ENCODE peak calls at places on chromosomes 6 and 20, in nine cellular contexts. D is type B pancreatic cell, I is choroid plexus epithelial cell, W is mammary epithelial cell, Q is ascending aorta, T is IMR-90, Z is GM10248, X is sigmoid colon, M is fibroblast of lung. N is an unnamed sample.

GRCh38 chr6:70310063-70310694 is 7.3 kb upstream of the COL9A1 start:
- DNase-seq in D (no peak), I (peak), W (peak), Q (no peak), T (peak), Z (no peak), X (no peak), M (peak), N (no peak)

GRCh38 chr6:151485616-151486015 is 8.2 kb upstream of the CCDC170 start:
- DNase-seq in D (no peak), I (no peak), W (peak), Q (no peak), T (peak), Z (no peak), X (no peak), M (peak), N (no peak)

GRCh38 chr6:113364781-113365545 is 492.2 kb upstream of the MARCKS start:
- DNase-seq in D (no peak), I (peak), W (peak), Q (no peak), T (peak), Z (no peak), X (no peak), M (peak), N (no peak)

GRCh38 chr20:63574156-63574828 is at the start of gene HELZ2:
- DNase-seq in D (no peak), I (peak), W (peak), Q (peak), T (peak), Z (peak), X (peak), M (peak), N (no peak)

GRCh38 chr20:44204156-44204831 is 6.3 kb downstream of the OSER1 start:
- DNase-seq in D (no peak), I (peak), W (peak), Q (no peak), T (peak), Z (no peak), X (no peak), M (peak), N (no peak)

GRCh38 chr20:24488800-24489175 is 19.4 kb downstream of the SYNDIG1 start:
- DNase-seq in D (no peak), I (no peak), W (no peak), Q (no peak), T (no peak), Z (no peak), X (no peak), M (no peak), N (no peak)

GRCh38 chr6:89986650-89987074 is 92.4 kb downstream of the GJA10 start:
- DNase-seq in D (no peak), I (peak), W (no peak), Q (no peak), T (peak), Z (no peak), X (no peak), M (peak), N (no peak)

GRCh38 chr20:7003598-7003997 is 236.1 kb downstream of the BMP2 start:
- DNase-seq in D (no peak), I (peak), W (peak), Q (no peak), T (no peak), Z (no peak), X (no peak), M (peak), N (no peak)

GRCh38 chr6:9948600-9949138 is 466.2 kb downstream of the TFAP2A start:
- DNase-seq in D (no peak), I (no peak), W (no peak), Q (no peak), T (no peak), Z (no peak), X (no peak), M (no peak), N (no peak)

GRCh38 chr6:49556429-49556837 is 6.0 kb downstream of the C6orf141 start:
- DNase-seq in D (no peak), I (peak), W (peak), Q (no peak), T (peak), Z (no peak), X (no peak), M (peak), N (no peak)

GRCh38 chr6:159594106-159594749 is 98.8 kb downstream of the SOD2 start:
- DNase-seq in D (no peak), I (peak), W (peak), Q (no peak), T (peak), Z (no peak), X (no peak), M (peak), N (no peak)

GRCh38 chr6:121619013-121619412 is 183.6 kb downstream of the GJA1 start:
- DNase-seq in D (no peak), I (no peak), W (no peak), Q (no peak), T (no peak), Z (no peak), X (no peak), M (no peak), N (no peak)

GRCh38 chr6:68069921-68070709 is 565.0 kb upstream of the ADGRB3 start:
- DNase-seq in D (no peak), I (no peak), W (no peak), Q (no peak), T (no peak), Z (no peak), X (no peak), M (no peak), N (no peak)

GRCh38 chr6:26311385-26312095 is 53.5 kb upstream of the BTN3A2 start:
- DNase-seq in D (no peak), I (peak), W (peak), Q (no peak), T (peak), Z (no peak), X (no peak), M (peak), N (no peak)

GRCh38 chr6:144896296-144896695 is 611.2 kb downstream of the UTRN start:
- DNase-seq in D (no peak), I (no peak), W (no peak), Q (no peak), T (no peak), Z (no peak), X (no peak), M (no peak), N (no peak)

GRCh38 chr6:73394577-73395354 is at the start of gene DDX43:
- DNase-seq in D (no peak), I (peak), W (no peak), Q (peak), T (no peak), Z (no peak), X (peak), M (peak), N (no peak)

GRCh38 chr6:118903134-118903533 is 9.2 kb downstream of the ASF1A start:
- DNase-seq in D (no peak), I (no peak), W (no peak), Q (no peak), T (no peak), Z (no peak), X (no peak), M (no peak), N (no peak)

DNA sequence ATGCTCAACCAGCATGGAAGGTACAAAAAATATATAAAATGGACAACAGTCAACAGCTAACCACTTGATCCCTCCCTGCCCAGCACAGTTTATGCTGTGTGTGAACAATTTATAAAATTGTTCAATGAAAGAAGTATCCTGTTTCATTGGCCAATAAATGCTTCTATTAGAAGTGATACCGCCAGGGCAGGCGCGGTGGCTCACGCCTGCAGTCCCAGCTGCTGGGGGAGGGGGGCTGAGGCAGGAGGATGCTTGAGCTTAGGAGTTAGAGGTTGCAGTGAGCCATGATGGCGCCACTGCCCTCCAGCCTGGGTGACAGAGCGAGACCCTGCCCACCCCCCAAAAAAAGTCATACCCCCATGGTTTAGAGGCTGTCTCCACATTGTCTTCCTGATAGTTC is 4.6 kb downstream of the AGPAT4 start:
- DNase-seq in D (no peak), I (no peak), W (no peak), Q (no peak), T (no peak), Z (no peak), X (peak), M (no peak), N (no peak)
- TF ChIP-seq CTCF in D (no peak), I (no peak), W (no peak), Q (no peak), T (no peak), Z (no peak), X (no peak), M (no peak), N (no peak)

DNA sequence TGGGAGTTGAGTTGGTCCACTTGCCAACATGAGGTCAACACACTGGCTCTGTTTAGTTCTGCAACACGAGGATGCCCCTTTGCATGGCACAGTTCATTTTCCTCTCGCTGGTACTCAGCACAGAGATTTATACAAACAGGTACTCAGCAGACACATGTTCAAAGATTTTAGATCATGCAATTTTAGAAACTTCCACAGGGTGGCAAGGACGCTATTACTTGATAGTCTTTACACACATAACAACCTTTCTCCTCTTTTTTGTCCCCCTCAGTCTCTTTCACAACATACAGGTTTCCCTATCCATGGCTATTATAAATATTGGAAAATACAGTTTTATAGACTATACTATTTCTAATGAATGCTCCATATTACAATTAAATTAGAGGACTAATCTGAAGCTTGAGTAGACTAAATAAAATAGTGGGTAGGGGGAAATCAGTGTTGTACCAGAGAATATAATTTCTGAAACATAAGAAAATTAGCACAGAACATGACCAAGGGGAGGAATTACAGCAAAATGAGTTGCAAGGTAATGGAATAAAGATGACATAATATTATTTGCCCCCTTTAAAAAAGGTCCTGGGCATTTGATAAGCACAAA is 331.8 kb upstream of the BTBD3 start:
- DNase-seq in D (no peak), I (peak), W (peak), Q (no peak), T (peak), Z (no peak), X (no peak), M (peak), N (no peak)
- TF ChIP-seq CTCF in D (peak), I (peak), W (peak), Q (no peak), T (peak), Z (no peak), X (no peak), M (peak), N (no peak)

GRCh38 chr6:71886184-71887005 is at the start of gene RIMS1:
- DNase-seq in D (peak), I (peak), W (no peak), Q (no peak), T (no peak), Z (peak), X (peak), M (peak), N (no peak)
- TF ChIP-seq CTCF in D (peak), I (peak), W (no peak), Q (no peak), T (peak), Z (peak), X (no peak), M (peak), N (no peak)

GRCh38 chr20:40648505-40649072 is 40.4 kb downstream of the MAFB start:
- DNase-seq in D (no peak), I (no peak), W (no peak), Q (no peak), T (no peak), Z (no peak), X (no peak), M (no peak), N (no peak)
- TF ChIP-seq CTCF in D (no peak), I (no peak), W (no peak), Q (no peak), T (no peak), Z (no peak), X (no peak), M (no peak), N (no peak)

GRCh38 chr20:58210398-58210747 is 18.1 kb downstream of the ANKRD60 start:
- DNase-seq in D (no peak), I (no peak), W (no peak), Q (no peak), T (no peak), Z (no peak), X (no peak), M (no peak), N (no peak)

GRCh38 chr20:58208944-58209343 is 19.5 kb downstream of the ANKRD60 start:
- DNase-seq in D (no peak), I (no peak), W (no peak), Q (no peak), T (no peak), Z (no peak), X (no peak), M (no peak), N (no peak)

GRCh38 chr20:58213112-58213511 is 15.3 kb downstream of the ANKRD60 start:
- DNase-seq in D (no peak), I (peak), W (no peak), Q (no peak), T (no peak), Z (no peak), X (no peak), M (peak), N (no peak)

GRCh38 chr20:58212636-58213035 is 15.8 kb downstream of the ANKRD60 start:
- DNase-seq in D (no peak), I (no peak), W (no peak), Q (no peak), T (no peak), Z (no peak), X (no peak), M (no peak), N (no peak)

GRCh38 chr20:58209652-58210397 is 18.6 kb downstream of the ANKRD60 start:
- DNase-seq in D (peak), I (peak), W (peak), Q (peak), T (peak), Z (peak), X (peak), M (peak), N (peak)
- TF ChIP-seq CTCF in D (peak), I (peak), W (peak), Q (peak), T (peak), Z (peak), X (peak), M (peak), N (no peak)

GRCh38 chr6:167838207-167838748 is 11.6 kb downstream of the AFDN start:
- DNase-seq in D (no peak), I (no peak), W (no peak), Q (no peak), T (no peak), Z (no peak), X (no peak), M (no peak), N (no peak)

GRCh38 chr6:167840160-167840525 is 13.4 kb downstream of the AFDN start:
- DNase-seq in D (no peak), I (no peak), W (no peak), Q (no peak), T (no peak), Z (no peak), X (no peak), M (no peak), N (no peak)

GRCh38 chr6:167839343-167839742 is 12.6 kb downstream of the AFDN start:
- DNase-seq in D (no peak), I (peak), W (no peak), Q (no peak), T (no peak), Z (no peak), X (no peak), M (no peak), N (no peak)

GRCh38 chr6:167840526-167841179 is 13.9 kb downstream of the AFDN start:
- DNase-seq in D (no peak), I (no peak), W (no peak), Q (no peak), T (no peak), Z (no peak), X (no peak), M (no peak), N (no peak)

DNA sequence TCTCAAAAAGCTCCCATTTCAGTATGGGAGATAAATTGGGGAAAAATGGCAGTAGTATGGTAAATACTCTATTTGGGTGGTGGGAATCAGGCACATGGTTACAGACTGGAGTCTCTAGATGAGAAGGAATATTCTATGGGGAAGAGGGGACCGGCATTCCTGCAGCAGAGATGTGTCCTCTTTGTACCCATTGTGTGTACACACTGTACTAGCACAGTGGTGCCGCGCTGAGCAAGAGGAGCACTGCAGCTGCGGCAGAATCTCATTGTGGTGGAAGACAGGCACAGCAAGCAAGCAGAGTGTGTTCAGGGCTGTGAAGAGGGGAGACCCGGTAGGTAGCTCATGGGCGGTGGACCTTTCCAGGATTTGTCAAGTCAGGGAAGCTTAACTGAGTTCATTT is 13.0 kb downstream of the AFDN start:
- DNase-seq in D (no peak), I (no peak), W (no peak), Q (no peak), T (no peak), Z (no peak), X (no peak), M (no peak), N (no peak)
- TF ChIP-seq CTCF in D (no peak), I (no peak), W (no peak), Q (no peak), T (no peak), Z (no peak), X (no peak), M (no peak), N (no peak)

DNA sequence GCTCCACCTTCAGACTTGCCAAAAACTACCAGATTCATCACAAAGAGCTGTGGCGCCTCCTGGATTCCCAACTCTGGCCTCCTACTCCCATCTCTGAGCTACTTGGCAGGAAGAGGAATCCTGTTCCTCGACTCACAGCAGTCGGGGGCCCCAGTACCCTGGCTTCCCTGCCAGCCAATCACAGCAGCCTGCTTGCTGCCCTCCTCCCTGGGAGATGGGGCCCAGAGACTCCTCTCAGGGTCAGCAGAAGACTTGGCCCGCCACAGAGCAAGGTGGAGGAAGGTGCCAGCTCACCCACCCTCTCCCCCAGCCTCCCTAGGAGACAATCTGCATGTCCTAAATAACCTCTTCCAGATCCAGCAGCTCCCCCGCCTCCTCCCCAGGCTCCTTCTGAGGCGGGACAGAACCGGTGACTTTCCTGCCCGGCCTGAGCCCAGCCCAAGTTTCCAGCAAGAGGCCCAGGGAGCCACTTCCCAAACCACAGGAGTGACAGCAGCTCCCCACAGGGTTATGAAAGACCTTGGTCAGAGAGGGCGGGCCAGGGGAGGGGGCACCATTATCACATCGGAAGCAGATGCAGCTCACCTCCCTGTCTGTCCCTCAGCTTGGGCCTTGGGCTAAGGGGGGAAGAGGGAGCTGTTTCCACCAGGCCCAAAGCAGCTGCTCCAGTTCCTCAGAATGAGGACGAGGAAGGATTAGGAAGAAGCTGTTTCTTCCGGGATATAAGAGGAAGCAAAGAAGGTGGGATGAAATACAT is 2.3 kb downstream of the CCND3 start:
- DNase-seq in D (no peak), I (peak), W (no peak), Q (peak), T (peak), Z (no peak), X (peak), M (peak), N (peak)
- TF ChIP-seq CTCF in D (no peak), I (no peak), W (no peak), Q (no peak), T (peak), Z (no peak), X (no peak), M (no peak), N (no peak)

DNA sequence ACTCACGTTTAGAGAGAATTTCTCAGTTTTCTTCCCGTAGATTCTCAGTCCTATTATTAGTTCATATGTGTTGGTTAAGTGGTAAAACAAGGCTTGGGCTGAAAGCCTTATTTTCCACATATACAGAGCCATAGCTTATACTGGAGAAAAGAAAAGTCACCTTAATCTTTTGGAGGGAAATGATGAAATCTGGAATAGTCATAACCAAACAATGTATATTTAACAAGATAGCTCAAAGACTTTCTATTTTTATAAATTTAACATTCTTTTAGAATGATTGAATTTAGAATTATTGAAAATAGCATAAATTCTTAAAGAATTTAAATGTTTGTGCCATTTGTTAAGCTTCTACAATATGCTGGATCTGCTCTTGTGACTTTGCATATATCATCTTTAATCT is 85.8 kb downstream of the CDKAL1 start:
- DNase-seq in D (no peak), I (peak), W (no peak), Q (no peak), T (peak), Z (no peak), X (no peak), M (peak), N (no peak)
- TF ChIP-seq CTCF in D (no peak), I (no peak), W (no peak), Q (no peak), T (no peak), Z (no peak), X (no peak), M (no peak), N (no peak)

DNA sequence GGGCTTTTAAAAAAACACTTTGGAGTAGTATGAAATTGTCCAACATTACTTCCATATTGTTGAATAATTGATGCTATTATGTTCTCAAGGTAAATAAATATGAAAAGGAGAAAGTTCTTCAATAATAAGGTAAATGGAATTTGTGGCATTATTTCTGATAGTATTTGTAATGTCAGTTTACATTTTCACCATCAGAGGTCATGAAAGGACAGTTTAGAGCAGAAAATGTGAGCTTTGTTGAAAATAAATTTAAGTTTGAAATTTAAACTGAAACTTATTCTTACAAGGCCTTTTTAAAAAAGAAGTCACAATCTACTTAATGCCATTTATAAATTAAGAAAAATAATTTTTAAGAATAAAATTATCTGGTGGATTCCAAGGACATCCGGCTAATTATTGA is 15.8 kb upstream of the CEP162 start:
- DNase-seq in D (no peak), I (peak), W (no peak), Q (no peak), T (no peak), Z (no peak), X (no peak), M (no peak), N (no peak)
- TF ChIP-seq CTCF in D (peak), I (no peak), W (no peak), Q (no peak), T (no peak), Z (no peak), X (no peak), M (no peak), N (no peak)

DNA sequence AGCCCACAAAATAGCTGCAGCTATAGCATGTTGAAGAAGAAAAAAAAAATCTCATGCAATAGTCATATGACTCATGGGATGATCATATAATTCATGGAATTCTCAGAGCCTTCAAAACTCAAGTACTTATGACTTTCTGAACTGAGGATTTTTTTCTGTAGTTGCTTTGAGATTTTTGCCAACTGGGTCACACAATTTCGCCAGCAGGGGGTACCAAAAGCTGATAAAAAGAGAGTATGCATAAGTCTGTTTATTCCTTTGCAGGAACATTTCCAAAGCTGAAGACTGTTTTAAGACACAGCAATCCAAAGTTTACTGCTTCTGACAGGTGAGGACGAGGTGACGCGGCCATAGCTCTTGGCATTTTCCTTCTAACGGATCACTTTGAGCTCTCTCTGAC is 586.1 kb upstream of the CHD6 start:
- DNase-seq in D (no peak), I (no peak), W (no peak), Q (no peak), T (no peak), Z (no peak), X (no peak), M (no peak), N (no peak)
- TF ChIP-seq CTCF in D (peak), I (no peak), W (no peak), Q (no peak), T (no peak), Z (no peak), X (no peak), M (no peak), N (no peak)

N was measured in omental fat pad.